ENCODE peak calls at places on chromosome 9, in eight cellular contexts. V, O, I, J, L, T, F and K are unnamed samples.

GRCh38 chr9:6852243-6852963 is 94.6 kb downstream of the KDM4C start:
- DNase-seq in V (no peak), O (no peak), I (peak), J (no peak), L (no peak), T (no peak), F (peak), K (no peak)

GRCh38 chr9:80040457-80040856 is 468.7 kb downstream of the TLE4 start:
- DNase-seq in V (no peak), O (no peak), I (no peak), J (no peak), L (no peak), T (no peak), F (no peak), K (no peak)

GRCh38 chr9:31030741-31031202 is 1353.7 kb upstream of the ACO1 start:
- DNase-seq in V (no peak), O (no peak), I (peak), J (no peak), L (no peak), T (no peak), F (peak), K (no peak)

GRCh38 chr9:33676746-33677505 is 118.4 kb upstream of the PRSS3 start:
- DNase-seq in V (peak), O (peak), I (no peak), J (no peak), L (peak), T (no peak), F (peak), K (peak)

GRCh38 chr9:36092509-36093215 is 43.9 kb upstream of the GLIPR2 start:
- DNase-seq in V (no peak), O (no peak), I (no peak), J (no peak), L (no peak), T (no peak), F (no peak), K (peak)

GRCh38 chr9:12633016-12633765 is 60.0 kb upstream of the TYRP1 start:
- DNase-seq in V (no peak), O (no peak), I (no peak), J (no peak), L (no peak), T (no peak), F (no peak), K (no peak)

GRCh38 chr9:121322037-121322736 is 47.9 kb downstream of the STOM start:
- DNase-seq in V (no peak), O (no peak), I (peak), J (peak), L (no peak), T (no peak), F (peak), K (no peak)

GRCh38 chr9:92973700-92974099 is 26.4 kb downstream of the FGD3 start:
- DNase-seq in V (no peak), O (no peak), I (no peak), J (no peak), L (no peak), T (no peak), F (no peak), K (no peak)

GRCh38 chr9:131629827-131630205 is 84.5 kb downstream of the PRRT1B start:
- DNase-seq in V (no peak), O (no peak), I (no peak), J (no peak), L (no peak), T (no peak), F (no peak), K (no peak)

GRCh38 chr9:98419260-98419603 is 163.8 kb upstream of the TBC1D2 start:
- DNase-seq in V (no peak), O (no peak), I (no peak), J (no peak), L (no peak), T (no peak), F (no peak), K (no peak)
- TF ChIP-seq CTCF in V (no peak), O (no peak), I (no peak), J (no peak), L (no peak), T (no peak), F (no peak), K (no peak)

GRCh38 chr9:86974421-86974820 is 27.1 kb upstream of the GAS1 start:
- DNase-seq in V (no peak), O (no peak), I (peak), J (no peak), L (no peak), T (no peak), F (no peak), K (no peak)
- TF ChIP-seq CTCF in V (no peak), O (no peak), I (no peak), J (no peak), L (peak), T (no peak), F (no peak), K (no peak)

GRCh38 chr9:88930716-88931115 is 60.6 kb upstream of the S1PR3 start:
- DNase-seq in V (no peak), O (no peak), I (no peak), J (no peak), L (no peak), T (no peak), F (no peak), K (no peak)
- TF ChIP-seq CTCF in V (no peak), O (no peak), I (no peak), J (no peak), L (no peak), T (no peak), F (no peak), K (no peak)

DNA sequence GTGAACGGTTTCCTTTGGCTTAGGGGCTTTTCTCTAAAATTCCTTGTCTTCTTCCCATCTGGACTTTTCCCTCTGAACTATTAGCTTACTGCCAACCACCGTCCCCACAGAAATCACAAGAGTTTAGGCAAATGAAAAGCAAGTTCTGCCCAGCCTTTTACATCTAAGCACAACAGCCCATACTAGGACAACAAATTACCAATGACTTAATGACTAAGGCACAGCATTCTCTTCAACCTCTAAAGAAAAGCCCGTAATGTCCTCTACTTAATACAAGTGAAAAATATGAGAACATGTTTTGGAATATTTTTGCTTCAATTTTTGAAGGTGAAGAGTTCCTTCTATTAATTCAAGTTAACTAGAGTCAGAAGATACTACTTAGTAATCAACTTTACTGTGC is 1.2 kb downstream of the ZBTB5 start:
- DNase-seq in V (no peak), O (no peak), I (peak), J (no peak), L (no peak), T (no peak), F (no peak), K (no peak)
- TF ChIP-seq CTCF in V (no peak), O (no peak), I (no peak), J (no peak), L (no peak), T (no peak), F (no peak), K (no peak)

GRCh38 chr9:22241611-22242010 is 205.0 kb upstream of the DMRTA1 start:
- DNase-seq in V (no peak), O (no peak), I (no peak), J (no peak), L (no peak), T (no peak), F (no peak), K (no peak)

GRCh38 chr9:22237497-22238363 is 208.9 kb upstream of the DMRTA1 start:
- DNase-seq in V (no peak), O (no peak), I (peak), J (peak), L (no peak), T (no peak), F (peak), K (no peak)

GRCh38 chr9:22240619-22241018 is 206.0 kb upstream of the DMRTA1 start:
- DNase-seq in V (no peak), O (no peak), I (peak), J (no peak), L (no peak), T (no peak), F (peak), K (no peak)

GRCh38 chr9:22241024-22241423 is 205.6 kb upstream of the DMRTA1 start:
- DNase-seq in V (no peak), O (no peak), I (no peak), J (no peak), L (no peak), T (no peak), F (peak), K (no peak)

GRCh38 chr9:22238809-22239684 is 207.6 kb upstream of the DMRTA1 start:
- DNase-seq in V (no peak), O (no peak), I (peak), J (no peak), L (no peak), T (no peak), F (peak), K (no peak)
- TF ChIP-seq CTCF in V (peak), O (peak), I (peak), J (peak), L (peak), T (peak), F (peak), K (peak)

GRCh38 chr9:116208417-116209232 is 55.0 kb downstream of the PAPPA start:
- DNase-seq in V (no peak), O (no peak), I (peak), J (no peak), L (no peak), T (no peak), F (peak), K (no peak)
- TF ChIP-seq CTCF in V (no peak), O (no peak), I (peak), J (peak), L (no peak), T (no peak), F (no peak), K (no peak)

DNA sequence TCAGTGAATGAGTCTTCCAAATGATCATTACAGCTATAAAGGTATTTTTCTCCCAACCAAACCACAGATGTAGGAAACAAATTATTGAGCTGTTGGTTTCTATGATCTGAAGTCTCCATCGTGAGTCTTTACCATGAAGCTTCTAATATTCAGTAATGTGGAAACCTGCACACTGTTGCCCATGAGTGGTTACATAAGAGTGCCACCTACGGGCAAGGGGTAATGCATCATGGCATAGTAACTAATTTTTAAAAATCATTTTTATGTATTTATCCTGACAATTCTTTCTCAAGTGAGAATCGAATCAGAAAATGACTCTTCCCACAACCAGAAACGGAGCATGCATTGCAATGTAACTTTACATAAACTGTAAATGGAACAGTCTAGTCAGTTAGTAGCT is 282.5 kb upstream of the SMARCA2 start:
- DNase-seq in V (no peak), O (no peak), I (no peak), J (no peak), L (no peak), T (no peak), F (peak), K (no peak)
- TF ChIP-seq CTCF in V (no peak), O (no peak), I (no peak), J (no peak), L (no peak), T (no peak), F (peak), K (no peak)

DNA sequence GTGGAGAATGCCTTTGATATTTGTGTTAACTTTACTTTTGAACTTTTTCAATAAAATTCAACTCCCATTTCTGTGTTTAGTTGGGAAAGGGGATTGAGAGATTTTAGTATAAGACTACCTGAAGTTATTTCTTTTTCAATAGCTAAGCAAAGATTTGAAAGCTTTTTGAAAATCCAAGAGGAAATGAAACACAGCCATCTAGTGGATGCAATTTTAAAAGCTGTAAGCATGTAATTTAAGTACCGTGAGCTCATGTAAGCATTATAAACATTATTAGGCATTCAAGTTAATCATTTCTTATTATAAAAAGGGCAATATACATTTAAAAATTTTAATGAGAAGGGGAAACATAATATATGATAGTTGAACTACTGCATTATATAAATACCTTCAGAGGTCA is 69.8 kb downstream of the CCDC171 start:
- DNase-seq in V (no peak), O (no peak), I (peak), J (no peak), L (no peak), T (no peak), F (peak), K (no peak)
- TF ChIP-seq CTCF in V (peak), O (no peak), I (peak), J (peak), L (no peak), T (no peak), F (peak), K (no peak)